ENCODE peak calls at places on chromosome 16, in eight cellular contexts. One of them, this sample, is unnamed.

GRCh38 chr16:27764427-27764826 is 214.5 kb downstream of the KATNIP start:
- DNase-seq in mesenchymal stem cell: no peak
- DNase-seq in C1 segment of cervical spinal cord: no peak
- DNase-seq in A549: no peak
- DNase-seq in Daoy: no peak
- DNase-seq in activated CD4-positive, alpha-beta T cell treated with anti-CD3 and anti-CD28 coated beads, Interleukin-2, amount 50 U/mL, for 1 hour: no peak
- DNase-seq in Peyer's patch: no peak
- DNase-seq in esophagus muscularis mucosa: no peak
- DNase-seq in this sample: peak; percentile 1

GRCh38 chr16:1165511-1165910 is 12.6 kb downstream of the CACNA1H start:
- DNase-seq in A549: no peak
- DNase-seq in Peyer's patch: no peak
- DNase-seq in activated CD4-positive, alpha-beta T cell treated with anti-CD3 and anti-CD28 coated beads, Interleukin-2, amount 50 U/mL, for 1 hour: no peak
- DNase-seq in esophagus muscularis mucosa: no peak
- DNase-seq in Daoy: no peak
- DNase-seq in mesenchymal stem cell: no peak
- DNase-seq in C1 segment of cervical spinal cord: no peak
- DNase-seq in this sample: no peak

GRCh38 chr16:6611535-6611934 is 721.1 kb upstream of the RBFOX1 start:
- DNase-seq in esophagus muscularis mucosa: no peak
- DNase-seq in A549: no peak
- DNase-seq in activated CD4-positive, alpha-beta T cell treated with anti-CD3 and anti-CD28 coated beads, Interleukin-2, amount 50 U/mL, for 1 hour: no peak
- DNase-seq in Daoy: peak; percentile 3
- DNase-seq in Peyer's patch: no peak
- DNase-seq in C1 segment of cervical spinal cord: no peak
- DNase-seq in mesenchymal stem cell: no peak
- DNase-seq in this sample: no peak

GRCh38 chr16:1530883-1531637 is 2.4 kb upstream of the TMEM204 start:
- DNase-seq in esophagus muscularis mucosa: no peak
- DNase-seq in Peyer's patch: no peak
- DNase-seq in activated CD4-positive, alpha-beta T cell treated with anti-CD3 and anti-CD28 coated beads, Interleukin-2, amount 50 U/mL, for 1 hour: no peak
- DNase-seq in mesenchymal stem cell: peak; percentile 90
- DNase-seq in A549: no peak
- DNase-seq in C1 segment of cervical spinal cord: no peak
- DNase-seq in Daoy: no peak
- DNase-seq in this sample: no peak

GRCh38 chr16:82402665-82403218 is 224.0 kb upstream of the CDH13 start:
- DNase-seq in mesenchymal stem cell: no peak
- DNase-seq in Peyer's patch: no peak
- DNase-seq in C1 segment of cervical spinal cord: no peak
- DNase-seq in Daoy: no peak
- DNase-seq in A549: no peak
- DNase-seq in esophagus muscularis mucosa: no peak
- DNase-seq in activated CD4-positive, alpha-beta T cell treated with anti-CD3 and anti-CD28 coated beads, Interleukin-2, amount 50 U/mL, for 1 hour: no peak
- DNase-seq in this sample: no peak

GRCh38 chr16:27777527-27777926 is 227.6 kb downstream of the KATNIP start:
- DNase-seq in Peyer's patch: no peak
- DNase-seq in C1 segment of cervical spinal cord: no peak
- DNase-seq in esophagus muscularis mucosa: no peak
- DNase-seq in mesenchymal stem cell: no peak
- DNase-seq in Daoy: no peak
- DNase-seq in A549: no peak
- DNase-seq in activated CD4-positive, alpha-beta T cell treated with anti-CD3 and anti-CD28 coated beads, Interleukin-2, amount 50 U/mL, for 1 hour: no peak
- DNase-seq in this sample: no peak

GRCh38 chr16:55328611-55329569 is 4.9 kb downstream of the IRX6 start:
- DNase-seq in Daoy: no peak
- DNase-seq in A549: no peak
- DNase-seq in Peyer's patch: no peak
- DNase-seq in esophagus muscularis mucosa: no peak
- DNase-seq in mesenchymal stem cell: no peak
- DNase-seq in C1 segment of cervical spinal cord: no peak
- DNase-seq in activated CD4-positive, alpha-beta T cell treated with anti-CD3 and anti-CD28 coated beads, Interleukin-2, amount 50 U/mL, for 1 hour: no peak
- DNase-seq in this sample: no peak

GRCh38 chr16:90043526-90043925 is 24.3 kb upstream of the DBNDD1 start:
- DNase-seq in Peyer's patch: no peak
- DNase-seq in esophagus muscularis mucosa: no peak
- DNase-seq in C1 segment of cervical spinal cord: no peak
- DNase-seq in Daoy: peak; percentile 41
- DNase-seq in A549: no peak
- DNase-seq in mesenchymal stem cell: no peak
- DNase-seq in activated CD4-positive, alpha-beta T cell treated with anti-CD3 and anti-CD28 coated beads, Interleukin-2, amount 50 U/mL, for 1 hour: no peak
- DNase-seq in this sample: no peak

GRCh38 chr16:631808-632358 is 1.1 kb downstream of the WFIKKN1 start:
- DNase-seq in Peyer's patch: no peak
- DNase-seq in Daoy: no peak
- DNase-seq in activated CD4-positive, alpha-beta T cell treated with anti-CD3 and anti-CD28 coated beads, Interleukin-2, amount 50 U/mL, for 1 hour: no peak
- DNase-seq in mesenchymal stem cell: no peak
- DNase-seq in A549: no peak
- DNase-seq in esophagus muscularis mucosa: no peak
- DNase-seq in C1 segment of cervical spinal cord: no peak
- DNase-seq in this sample: no peak

GRCh38 chr16:1126577-1126976 is 26.3 kb upstream of the CACNA1H start:
- DNase-seq in Peyer's patch: no peak
- DNase-seq in A549: no peak
- DNase-seq in mesenchymal stem cell: no peak
- DNase-seq in activated CD4-positive, alpha-beta T cell treated with anti-CD3 and anti-CD28 coated beads, Interleukin-2, amount 50 U/mL, for 1 hour: no peak
- DNase-seq in Daoy: no peak
- DNase-seq in esophagus muscularis mucosa: no peak
- DNase-seq in C1 segment of cervical spinal cord: no peak
- DNase-seq in this sample: no peak

GRCh38 chr16:54931041-54931756 is 534 bp downstream of the IRX5 start:
- DNase-seq in C1 segment of cervical spinal cord: no peak
- DNase-seq in A549: peak; percentile 20
- DNase-seq in Peyer's patch: no peak
- DNase-seq in esophagus muscularis mucosa: peak; percentile 75
- DNase-seq in Daoy: peak; percentile 58
- DNase-seq in activated CD4-positive, alpha-beta T cell treated with anti-CD3 and anti-CD28 coated beads, Interleukin-2, amount 50 U/mL, for 1 hour: no peak
- DNase-seq in mesenchymal stem cell: peak; percentile 37
- DNase-seq in this sample: peak; percentile 40

GRCh38 chr16:48862087-48862532 is 252.1 kb upstream of the N4BP1 start:
- DNase-seq in Peyer's patch: no peak
- DNase-seq in Daoy: peak; percentile 54
- DNase-seq in C1 segment of cervical spinal cord: no peak
- DNase-seq in mesenchymal stem cell: peak; percentile 76
- DNase-seq in activated CD4-positive, alpha-beta T cell treated with anti-CD3 and anti-CD28 coated beads, Interleukin-2, amount 50 U/mL, for 1 hour: no peak
- DNase-seq in esophagus muscularis mucosa: no peak
- DNase-seq in A549: no peak
- DNase-seq in this sample: no peak

GRCh38 chr16:49827806-49828428 is 28.0 kb downstream of the ZNF423 start:
- DNase-seq in activated CD4-positive, alpha-beta T cell treated with anti-CD3 and anti-CD28 coated beads, Interleukin-2, amount 50 U/mL, for 1 hour: no peak
- DNase-seq in C1 segment of cervical spinal cord: no peak
- DNase-seq in A549: no peak
- DNase-seq in mesenchymal stem cell: no peak
- DNase-seq in esophagus muscularis mucosa: no peak
- DNase-seq in Daoy: no peak
- DNase-seq in Peyer's patch: no peak
- DNase-seq in this sample: no peak

GRCh38 chr16:23950898-23951297 is 115.1 kb downstream of the PRKCB start:
- DNase-seq in Peyer's patch: no peak
- DNase-seq in C1 segment of cervical spinal cord: no peak
- DNase-seq in esophagus muscularis mucosa: no peak
- DNase-seq in mesenchymal stem cell: no peak
- DNase-seq in activated CD4-positive, alpha-beta T cell treated with anti-CD3 and anti-CD28 coated beads, Interleukin-2, amount 50 U/mL, for 1 hour: no peak
- DNase-seq in Daoy: peak; percentile 35
- DNase-seq in A549: no peak
- DNase-seq in this sample: peak; percentile 35

GRCh38 chr16:8950580-8951077 is 13.1 kb downstream of the USP7 start:
- DNase-seq in esophagus muscularis mucosa: no peak
- DNase-seq in C1 segment of cervical spinal cord: no peak
- DNase-seq in mesenchymal stem cell: peak; percentile 76
- DNase-seq in Peyer's patch: no peak
- DNase-seq in Daoy: no peak
- DNase-seq in A549: no peak
- DNase-seq in activated CD4-positive, alpha-beta T cell treated with anti-CD3 and anti-CD28 coated beads, Interleukin-2, amount 50 U/mL, for 1 hour: no peak
- DNase-seq in this sample: no peak